ENCODE peak calls at places on chromosomes 6 and 20, in seven cellular contexts. Y is Panc1, O is breast epithelium, Q is transverse colon, P is GM23338, G is HepG2, H is K562. V is an unnamed sample.

GRCh38 chr6:138480279-138480949 is 18.9 kb downstream of the NHSL1 start:
- DNase-seq in P (no peak), Y (no peak), H (no peak), Q (no peak), O (no peak), G (no peak), V (no peak)

GRCh38 chr6:32604434-32604877 is 14.8 kb upstream of the HLA-DRB1 start:
- DNase-seq in Q (no peak), O (no peak), Y (no peak), H (no peak), P (no peak), G (no peak), V (no peak)

GRCh38 chr6:128519931-128520435 is 416 bp downstream of the PTPRK start:
- DNase-seq in Q (peak; percentile 38), P (peak; percentile 61), H (no peak), O (peak; percentile 70), Y (no peak), G (no peak), V (no peak)

GRCh38 chr6:2622683-2623082 is 128.0 kb downstream of the MYLK4 start:
- DNase-seq in O (no peak), G (no peak), P (no peak), Q (no peak), Y (no peak), H (peak; percentile 16), V (no peak)

GRCh38 chr6:116682334-116682712 is 1.3 kb downstream of the KPNA5 start:
- DNase-seq in Q (no peak), H (peak; percentile 40), O (no peak), Y (no peak), G (no peak), P (no peak), V (no peak)

GRCh38 chr6:130922922-130923321 is 95.7 kb downstream of the SMLR1 start:
- DNase-seq in Y (no peak), G (no peak), Q (no peak), O (no peak), H (no peak), P (no peak), V (no peak)

GRCh38 chr6:170091000-170091638 is 199.8 kb downstream of the DLL1 start:
- DNase-seq in Q (peak; percentile 6), Y (no peak), O (no peak), G (no peak), H (no peak), P (no peak), V (no peak)

GRCh38 chr6:111941686-111942330 is 68.6 kb upstream of the FYN start:
- DNase-seq in H (no peak), P (no peak), Y (no peak), Q (no peak), G (no peak), O (no peak), V (no peak)

GRCh38 chr20:50572922-50573777 is 63.0 kb downstream of the PTPN1 start:
- DNase-seq in Y (no peak), O (no peak), G (no peak), Q (no peak), H (no peak), P (no peak), V (no peak)

GRCh38 chr6:139597781-139598368 is 223.4 kb upstream of the CITED2 start:
- DNase-seq in Y (no peak), H (peak; percentile 32), Q (peak; percentile 86), G (peak; percentile 87), P (no peak), O (no peak), V (no peak)

DNA sequence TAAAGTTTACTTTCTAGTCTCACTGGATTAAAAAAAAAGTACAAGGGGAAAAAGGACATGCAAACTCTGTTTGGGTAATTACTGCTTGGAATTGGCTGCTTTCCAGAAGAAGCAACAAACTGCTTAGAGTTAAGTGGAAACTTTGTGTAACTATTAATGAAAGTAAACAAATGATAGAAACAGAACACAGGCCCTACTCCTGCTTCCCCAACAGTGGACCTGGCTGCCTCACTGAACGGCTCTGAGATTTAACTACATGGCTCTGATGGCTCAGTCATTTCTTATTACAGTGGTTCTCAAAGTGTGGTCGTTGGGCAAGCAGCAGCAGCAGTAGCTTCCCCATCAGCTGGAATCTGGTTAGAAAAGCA is 108.5 kb downstream of the MAN1A1 start:
- DNase-seq in G (peak; percentile 31), O (no peak), Q (no peak), Y (no peak), P (no peak), H (no peak), V (no peak)
- TF ChIP-seq POLR2AphosphoS5 in G (no peak), O (no peak), Q (no peak), Y (no peak), P (no peak), H (no peak), V (no peak)

GRCh38 chr20:54514020-54514607 is 38.7 kb downstream of the DOK5 start:
- DNase-seq in O (no peak), Y (no peak), P (peak; percentile 49), H (no peak), Q (no peak), G (peak; percentile 34), V (no peak)
- TF ChIP-seq POLR2AphosphoS5 in O (no peak), Y (no peak), P (no peak), H (no peak), Q (no peak), G (no peak), V (no peak)

GRCh38 chr6:11767458-11767857 is 11.1 kb downstream of the ADTRP start:
- DNase-seq in O (no peak), P (no peak), G (no peak), H (no peak), Q (no peak), Y (no peak), V (no peak)

GRCh38 chr6:11769244-11769643 is 9.4 kb downstream of the ADTRP start:
- DNase-seq in G (no peak), Q (no peak), P (no peak), H (no peak), Y (no peak), O (no peak), V (no peak)

GRCh38 chr6:11766056-11766455 is 12.5 kb downstream of the ADTRP start:
- DNase-seq in Y (no peak), P (peak; percentile 17), O (no peak), Q (no peak), H (peak; percentile 69), G (no peak), V (no peak)

GRCh38 chr6:11764250-11764604 is 14.4 kb downstream of the ADTRP start:
- DNase-seq in G (no peak), H (no peak), P (no peak), O (no peak), Y (no peak), Q (no peak), V (no peak)

GRCh38 chr6:11766589-11767450 is 11.8 kb downstream of the ADTRP start:
- DNase-seq in P (no peak), G (peak; percentile 10), O (no peak), Y (no peak), H (no peak), Q (no peak), V (no peak)
- TF ChIP-seq POLR2AphosphoS5 in P (no peak), G (no peak), O (no peak), Y (no peak), H (no peak), Q (no peak), V (no peak)

DNA sequence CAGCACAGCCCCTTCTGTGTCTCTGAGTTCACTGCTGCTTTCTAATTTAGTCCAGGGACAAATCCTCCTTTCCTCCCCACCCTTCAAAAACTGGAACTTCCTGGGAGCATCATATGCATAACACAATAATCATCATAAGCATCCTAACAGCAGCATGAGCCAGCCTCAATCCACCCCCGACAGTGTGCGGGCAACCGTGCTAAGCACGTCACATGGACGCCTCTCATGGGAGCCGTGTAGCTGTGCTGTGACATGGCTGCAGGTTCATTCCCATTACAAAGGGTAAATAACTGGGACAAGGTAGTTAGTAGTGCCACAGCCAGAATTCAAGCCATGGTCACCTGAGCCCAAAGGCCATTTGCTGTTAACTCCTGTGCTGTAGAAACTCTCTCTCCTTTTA is 24.5 kb upstream of the ULBP3 start:
- DNase-seq in G (no peak), H (no peak), P (no peak), O (no peak), Q (no peak), Y (no peak), V (no peak)
- TF ChIP-seq POLR2AphosphoS5 in G (no peak), H (no peak), P (no peak), O (no peak), Q (no peak), Y (no peak), V (no peak)

DNA sequence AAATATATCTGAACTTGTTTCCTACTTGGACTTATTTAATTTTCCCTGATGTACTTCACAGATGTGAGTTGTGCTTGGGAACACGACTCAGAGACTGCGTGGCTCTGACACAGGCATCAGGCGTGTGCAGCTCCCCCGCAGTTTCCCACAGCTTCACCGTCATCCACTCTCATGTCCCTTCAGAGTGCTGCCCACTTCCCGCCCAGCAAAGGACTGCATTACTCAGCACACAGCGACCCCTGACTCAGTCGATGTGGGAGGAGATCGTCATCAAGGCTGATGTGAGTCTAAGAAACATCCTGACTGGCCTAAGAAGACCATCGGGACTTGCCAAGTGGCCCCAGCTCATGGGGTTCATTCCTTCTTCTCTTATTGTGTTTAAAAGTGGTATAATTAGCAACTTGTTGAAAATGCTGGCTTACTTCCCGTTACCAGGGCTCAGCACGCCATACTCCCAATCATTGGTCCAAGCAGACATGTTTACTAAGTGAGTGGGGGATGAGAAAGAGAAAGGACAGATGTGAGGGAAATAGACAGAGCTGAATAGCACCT is 539.4 kb upstream of the JARID2 start:
- DNase-seq in O (no peak), H (peak; percentile 92), G (no peak), P (no peak), Q (peak; percentile 27), Y (no peak), V (no peak)
- TF ChIP-seq POLR2AphosphoS5 in O (no peak), H (peak; percentile 27), G (no peak), P (no peak), Q (peak; percentile 30), Y (no peak), V (no peak)

GRCh38 chr6:42726485-42727083 is 4.2 kb upstream of the PRPH2 start:
- DNase-seq in H (peak; percentile 92), G (peak; percentile 84), Y (no peak), Q (peak; percentile 79), O (no peak), P (peak; percentile 95), V (peak; percentile 68)
- TF ChIP-seq POLR2AphosphoS5 in H (no peak), G (no peak), Y (no peak), Q (no peak), O (no peak), P (no peak), V (no peak)